ENCODE peak calls at places on chromosomes 12 and 14, in eight cellular contexts. X, M, Y, C, U, B, P and Q are unnamed samples. For H3K4me1 and H3K36me3, the result is how much of the 10 kb centered on the place peaks cover.

GRCh38 chr12:75439048-75439447 is 41.5 kb upstream of the GLIPR1 start:
- DNase-seq in Y (no peak), M (no peak), C (no peak), U (no peak), X (no peak), P (no peak), B (no peak), Q (no peak)

GRCh38 chr12:96770239-96770780 is 136.7 kb upstream of the NEDD1 start:
- DNase-seq in M (no peak), P (no peak), X (no peak), C (no peak), Y (no peak), U (no peak), B (no peak), Q (no peak)

GRCh38 chr12:122819209-122819805 is 15.9 kb upstream of the HIP1R start:
- DNase-seq in X (no peak), M (no peak), Y (no peak), B (no peak), P (no peak), C (no peak), U (no peak), Q (no peak)

GRCh38 chr12:122421263-122421814 is 1.1 kb downstream of the CLIP1 start:
- DNase-seq in U (peak), X (peak), C (peak), Y (peak), P (no peak), B (no peak), M (peak), Q (peak)

GRCh38 chr14:99382071-99382640 is 98.5 kb downstream of the SETD3 start:
- DNase-seq in C (no peak), U (no peak), B (no peak), P (no peak), X (no peak), Y (no peak), M (no peak), Q (peak)

GRCh38 chr12:22339691-22340090 is 5.2 kb upstream of the ST8SIA1 start:
- DNase-seq in U (no peak), M (no peak), P (no peak), B (no peak), C (no peak), X (no peak), Y (no peak), Q (no peak)

GRCh38 chr12:83102499-83102898 is 415.8 kb downstream of the TMTC2 start:
- DNase-seq in Y (no peak), X (no peak), U (no peak), M (no peak), P (no peak), C (no peak), B (no peak), Q (no peak)

GRCh38 chr12:126228936-126229335 is 1163.7 kb downstream of the AACS start:
- DNase-seq in C (no peak), U (no peak), Y (no peak), M (no peak), B (no peak), P (no peak), X (no peak), Q (no peak)

GRCh38 chr12:68958337-68958736 is 25.4 kb upstream of the CPM start:
- DNase-seq in M (no peak), C (no peak), Y (no peak), P (no peak), U (no peak), B (no peak), X (no peak), Q (no peak)

GRCh38 chr12:92414383-92415065 is 268.9 kb upstream of the BTG1 start:
- DNase-seq in M (no peak), P (no peak), X (no peak), C (no peak), Y (no peak), U (no peak), B (no peak), Q (no peak)

GRCh38 chr14:91947196-91948184 is at the start of gene FBLN5:
- DNase-seq in P (peak), B (peak), U (no peak), X (no peak), M (peak), C (peak), Y (peak), Q (peak)

GRCh38 chr14:64605926-64606685 is 56.3 kb downstream of the PPP1R36 start:
- DNase-seq in C (no peak), U (no peak), M (no peak), X (no peak), Y (no peak), B (no peak), P (peak), Q (no peak)

GRCh38 chr12:68223067-68223747 is 2.4 kb downstream of the IL26 start:
- DNase-seq in B (peak), C (peak), Y (peak), X (peak), U (peak), P (peak), M (peak), Q (peak)

GRCh38 chr14:37603688-37604251 is 8.3 kb downstream of the TTC6 start:
- DNase-seq in B (no peak), Y (no peak), X (no peak), P (no peak), U (no peak), M (no peak), C (no peak), Q (no peak)

GRCh38 chr12:5796171-5797091 is 148.6 kb downstream of the ANO2 start:
- DNase-seq in X (peak), Y (no peak), C (peak), B (peak), U (peak), M (no peak), P (peak), Q (no peak)

GRCh38 chr12:63098851-63099250 is 52.1 kb downstream of the AVPR1A start:
- DNase-seq in X (peak), P (no peak), C (no peak), B (peak), Y (no peak), U (peak), M (no peak), Q (no peak)

GRCh38 chr12:128078311-128078851 is 188.6 kb upstream of the TMEM132C start:
- DNase-seq in P (no peak), X (no peak), Y (no peak), C (no peak), U (no peak), M (no peak), B (no peak), Q (no peak)

GRCh38 chr12:75837700-75838099 is 193.9 kb downstream of the PHLDA1 start:
- DNase-seq in X (no peak), M (no peak), B (no peak), C (peak), U (peak), P (no peak), Y (no peak), Q (no peak)

GRCh38 chr12:67419810-67420209 is 150.7 kb downstream of the CAND1 start:
- DNase-seq in U (no peak), X (no peak), P (no peak), Y (no peak), B (peak), C (no peak), M (no peak), Q (no peak)

GRCh38 chr14:74945261-74945851 is 10.0 kb downstream of the PGF start:
- DNase-seq in X (no peak), Y (no peak), C (peak), M (no peak), U (peak), B (peak), P (peak), Q (no peak)

GRCh38 chr12:4153343-4153892 is 120.1 kb upstream of the CCND2 start:
- DNase-seq in M (no peak), B (no peak), C (no peak), P (no peak), Y (no peak), X (no peak), U (peak), Q (peak)
- H3K4me1 ChIP-seq in M (under half), B (under half), C (under half), P (under half), Y (under half), X (under half), U (under half), Q (under half)

DNA sequence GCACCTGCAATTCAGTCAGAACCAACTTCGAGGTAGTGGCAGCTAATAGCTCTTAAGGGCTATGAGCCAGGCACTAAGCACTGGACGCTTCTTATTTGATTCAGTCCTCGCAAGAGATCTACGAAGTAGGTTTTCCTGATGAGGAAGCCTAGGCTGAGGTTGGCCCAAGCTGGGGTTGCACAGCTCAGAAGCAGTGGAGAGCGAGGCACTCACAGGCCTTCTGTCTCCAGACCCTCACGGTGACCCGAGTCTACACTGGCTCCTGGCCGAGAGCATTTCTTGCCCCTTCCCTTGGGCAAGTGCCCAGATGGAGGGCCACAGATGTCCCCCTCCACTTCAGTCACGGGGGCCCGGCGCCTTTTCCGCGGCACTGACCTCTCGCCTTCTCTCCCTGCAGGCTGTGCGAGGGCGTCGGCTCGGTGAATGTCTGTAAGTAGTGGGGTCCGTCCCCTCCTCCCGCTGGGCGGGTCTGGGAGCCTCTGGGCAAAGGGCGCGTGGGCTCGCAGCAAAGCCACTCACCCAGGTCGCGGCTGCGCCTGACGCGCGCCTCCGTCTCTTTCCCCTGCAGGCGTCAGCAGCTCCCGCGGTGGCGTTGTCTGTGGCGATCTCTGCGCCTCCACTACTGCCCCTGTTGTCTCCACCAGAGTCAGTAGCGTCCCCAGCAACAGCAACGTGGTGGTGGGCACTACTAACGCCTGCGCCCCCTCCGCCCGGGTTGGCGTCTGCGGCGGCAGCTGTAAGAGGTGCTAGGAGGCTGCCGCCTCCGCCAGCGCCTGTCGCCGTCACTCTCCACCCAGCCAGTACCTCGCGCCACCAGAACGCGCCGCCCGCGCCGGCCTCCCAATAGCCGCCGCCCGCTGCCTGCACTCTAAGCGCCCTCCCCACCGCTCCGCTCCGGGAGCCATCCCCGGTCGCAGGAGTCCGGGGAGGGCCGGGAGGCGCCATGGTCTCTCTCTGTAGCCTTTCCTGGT is 13.1 kb downstream of the KRT83 start:
- DNase-seq in C (peak), P (peak), B (peak), Y (peak), U (peak), X (no peak), M (peak), Q (peak)
- TF ChIP-seq POLR2AphosphoS5 in C (no peak), P (no peak), B (no peak), Y (no peak), U (no peak), X (no peak), M (no peak), Q (peak)

GRCh38 chr12:25074113-25074512 is 120.8 kb downstream of the DNAI7 start:
- DNase-seq in U (no peak), P (no peak), Y (no peak), C (no peak), X (no peak), M (no peak), B (no peak), Q (no peak)
- H3K36me3 ChIP-seq in U (under half), P (under half), Y (under half), C (under half), X (under half), M (under half), B (under half), Q (under half)

GRCh38 chr12:124579921-124580517 is 12.6 kb upstream of the NCOR2 start:
- DNase-seq in U (no peak), P (no peak), Y (no peak), X (no peak), M (no peak), B (no peak), C (no peak), Q (no peak)
- H3K4me1 ChIP-seq in U (under half), P (under half), Y (under half), X (under half), M (under half), B (under half), C (under half), Q (under half)

GRCh38 chr14:96275182-96276112 is 19.4 kb downstream of the BDKRB1 start:
- DNase-seq in C (peak), Y (peak), U (peak), X (peak), M (peak), B (peak), P (peak), Q (peak)
- TF ChIP-seq POLR2AphosphoS5 in C (no peak), Y (no peak), U (no peak), X (no peak), M (no peak), B (no peak), P (no peak), Q (no peak)

GRCh38 chr12:130806574-130806973 is 32.5 kb downstream of the STX2 start:
- DNase-seq in M (no peak), X (no peak), Y (no peak), B (no peak), P (no peak), C (no peak), U (no peak), Q (no peak)

GRCh38 chr12:130807309-130807708 is 31.7 kb downstream of the STX2 start:
- DNase-seq in B (no peak), Y (no peak), P (no peak), C (no peak), X (no peak), M (no peak), U (no peak), Q (no peak)

GRCh38 chr12:130803707-130804106 is 35.3 kb downstream of the STX2 start:
- DNase-seq in Y (no peak), X (no peak), P (no peak), B (no peak), M (no peak), C (no peak), U (no peak), Q (no peak)

GRCh38 chr12:130805635-130806034 is 33.4 kb downstream of the STX2 start:
- DNase-seq in P (no peak), B (no peak), U (no peak), C (no peak), Y (no peak), M (no peak), X (no peak), Q (no peak)

GRCh38 chr12:130804216-130804615 is 34.8 kb downstream of the STX2 start:
- DNase-seq in M (no peak), C (no peak), P (no peak), X (no peak), U (no peak), B (no peak), Y (no peak), Q (no peak)
- H3K36me3 ChIP-seq in M (under half), C (half or more), P (under half), X (under half), U (half or more), B (under half), Y (half or more), Q (half or more)

DNA sequence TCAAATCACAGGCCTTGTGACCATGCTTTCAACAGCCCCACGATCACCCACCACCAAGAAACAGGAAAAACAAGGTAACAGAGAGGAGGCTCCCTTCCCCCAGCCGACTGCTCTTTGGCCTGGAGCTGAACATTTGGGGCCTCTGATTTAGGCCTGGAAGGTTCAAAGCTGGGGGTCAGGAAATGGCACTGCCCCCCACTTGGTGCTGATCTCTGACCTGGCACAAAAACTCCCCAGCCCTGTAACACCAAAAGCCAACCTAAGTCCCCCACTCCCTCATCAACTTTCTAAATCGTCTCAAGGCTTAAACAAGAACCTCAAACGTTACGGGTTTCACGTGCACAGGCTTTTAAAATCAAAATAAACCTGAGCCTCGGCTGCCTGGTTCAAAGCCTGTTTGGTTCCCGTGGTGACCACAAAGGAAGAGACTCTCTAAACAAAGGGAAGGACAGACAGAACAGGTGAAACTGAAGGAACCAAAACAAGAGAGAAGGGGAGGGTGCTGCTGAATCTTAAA is 8.9 kb downstream of the ACTN1 start:
- DNase-seq in Y (no peak), U (no peak), C (no peak), B (peak), X (no peak), P (no peak), M (no peak), Q (peak)
- H3K4me1 ChIP-seq in Y (half or more), U (under half), C (under half), B (half or more), X (half or more), P (under half), M (under half), Q (under half)

GRCh38 chr14:103724116-103724515 is 8.5 kb downstream of the ZFYVE21 start:
- DNase-seq in P (no peak), U (peak), M (no peak), C (peak), X (no peak), B (no peak), Y (no peak), Q (no peak)
- TF ChIP-seq POLR2AphosphoS5 in P (no peak), U (no peak), M (no peak), C (no peak), X (no peak), B (no peak), Y (no peak), Q (peak)

GRCh38 chr12:124835652-124836410 is 27.8 kb downstream of the SCARB1 start:
- DNase-seq in Y (no peak), C (no peak), B (no peak), X (no peak), M (no peak), P (no peak), U (no peak), Q (no peak)
- H3K36me3 ChIP-seq in Y (under half), C (under half), B (under half), X (under half), M (under half), P (under half), U (half or more), Q (under half)

DNA sequence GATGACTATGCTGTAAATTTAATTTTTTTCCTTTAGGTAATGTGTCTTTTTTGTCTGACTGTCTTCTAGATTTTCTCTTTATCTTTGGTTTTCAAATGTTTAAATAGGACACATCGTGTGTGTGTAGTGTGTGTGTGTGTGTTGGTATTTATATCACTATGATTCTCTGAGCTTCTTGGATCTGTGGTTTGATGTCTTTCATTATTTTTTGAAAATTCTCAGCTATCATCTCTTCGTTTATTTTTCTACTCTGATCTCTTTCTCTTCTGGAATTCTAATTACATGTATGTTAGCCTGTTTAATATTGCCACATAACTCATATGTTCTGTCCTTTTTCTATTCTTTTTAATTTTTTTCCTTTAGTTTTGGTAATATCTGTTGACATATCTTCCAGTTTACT is 73.5 kb upstream of the OR10AD1 start:
- DNase-seq in U (no peak), Y (no peak), X (no peak), B (no peak), P (no peak), M (no peak), C (no peak), Q (no peak)
- H3K4me1 ChIP-seq in U (under half), Y (under half), X (under half), B (under half), P (under half), M (under half), C (under half), Q (under half)